ENCODE peak calls at places on chromosomes 13 and 19, in six cellular contexts. W, F, Q, I, V and Z are unnamed samples.

GRCh38 chr13:107778094-107778493 is 437.2 kb downstream of the LIG4 start:
- DNase-seq in W (no peak), F (no peak), Q (no peak), I (no peak), V (no peak), Z (no peak)

GRCh38 chr13:23468811-23469210 is 35.3 kb upstream of the SACS start:
- DNase-seq in W (no peak), F (no peak), Q (no peak), I (no peak), V (no peak), Z (no peak)

GRCh38 chr13:45737571-45738002 is 35.5 kb downstream of the CBY2 start:
- DNase-seq in W (no peak), F (peak; percentile 45), Q (no peak), I (no peak), V (no peak), Z (no peak)

GRCh38 chr19:34555447-34555846 is 73.9 kb downstream of the WTIP start:
- DNase-seq in W (no peak), F (peak; percentile 29), Q (no peak), I (peak; percentile 1), V (no peak), Z (no peak)

GRCh38 chr19:5801796-5802616 is 2.9 kb upstream of the NRTN start:
- DNase-seq in W (no peak), F (no peak), Q (no peak), I (peak; percentile 23), V (no peak), Z (no peak)

GRCh38 chr19:2983351-2984195 is 6.2 kb downstream of the TLE6 start:
- DNase-seq in W (peak; percentile 11), F (no peak), Q (no peak), I (peak; percentile 75), V (no peak), Z (no peak)

GRCh38 chr13:25727250-25727649 is 324.6 kb downstream of the SHISA2 start:
- DNase-seq in W (no peak), F (no peak), Q (no peak), I (no peak), V (no peak), Z (no peak)

GRCh38 chr13:97749174-97749573 is 204.3 kb upstream of the IPO5 start:
- DNase-seq in W (no peak), F (no peak), Q (no peak), I (no peak), V (no peak), Z (no peak)

GRCh38 chr19:43316591-43317319 is 36.7 kb upstream of the CD177 start:
- DNase-seq in W (no peak), F (no peak), Q (no peak), I (peak; percentile 9), V (no peak), Z (no peak)

GRCh38 chr19:51450730-51451307 is 7.4 kb downstream of the SIGLEC8 start:
- DNase-seq in W (no peak), F (no peak), Q (no peak), I (no peak), V (no peak), Z (no peak)

GRCh38 chr19:29866011-29866410 is 54.2 kb downstream of the CCNE1 start:
- DNase-seq in W (no peak), F (no peak), Q (no peak), I (no peak), V (no peak), Z (no peak)

GRCh38 chr13:99374994-99375805 is 68.0 kb upstream of the GPR183 start:
- DNase-seq in W (no peak), F (no peak), Q (peak; percentile 72), I (no peak), V (no peak), Z (no peak)

GRCh38 chr19:44753619-44753931 is 5.1 kb downstream of the BCL3 start:
- DNase-seq in W (no peak), F (no peak), Q (no peak), I (no peak), V (no peak), Z (no peak)

GRCh38 chr19:16252459-16253205 is 54.9 kb downstream of the AP1M1 start:
- DNase-seq in W (peak; percentile 11), F (no peak), Q (peak; percentile 50), I (no peak), V (no peak), Z (no peak)

GRCh38 chr19:44883962-44884361 is 7.1 kb upstream of the TOMM40 start:
- DNase-seq in W (no peak), F (no peak), Q (no peak), I (no peak), V (no peak), Z (no peak)